ENCODE peak calls at places on chromosomes 12 and 14, in six cellular contexts. One of them, this sample, is unnamed.

GRCh38 chr14:87457727-87458126 is 535.3 kb downstream of the GALC start:
- DNase-seq in ureter: no peak
- DNase-seq in activated B cell treated with CpG ODN at 0.5 μM for 24 hours: no peak
- DNase-seq in NB4: peak
- DNase-seq in CD4-positive, alpha-beta memory T cell: no peak
- DNase-seq in activated CD4-positive, alpha-beta T cell treated with anti-CD3 and anti-CD28 coated beads, Interleukin-2, amount 10 ng/mL, durations not matched to agents 7 days and 5 days: no peak
- DNase-seq in this sample: no peak

GRCh38 chr14:55127491-55127951 is 1.5 kb upstream of the LGALS3 start:
- DNase-seq in activated CD4-positive, alpha-beta T cell treated with anti-CD3 and anti-CD28 coated beads, Interleukin-2, amount 10 ng/mL, durations not matched to agents 7 days and 5 days: no peak
- DNase-seq in CD4-positive, alpha-beta memory T cell: no peak
- DNase-seq in NB4: peak
- DNase-seq in ureter: no peak
- DNase-seq in activated B cell treated with CpG ODN at 0.5 μM for 24 hours: no peak
- DNase-seq in this sample: no peak

GRCh38 chr14:72588521-72588920 is 305.4 kb downstream of the DPF3 start:
- DNase-seq in activated CD4-positive, alpha-beta T cell treated with anti-CD3 and anti-CD28 coated beads, Interleukin-2, amount 10 ng/mL, durations not matched to agents 7 days and 5 days: no peak
- DNase-seq in CD4-positive, alpha-beta memory T cell: no peak
- DNase-seq in activated B cell treated with CpG ODN at 0.5 μM for 24 hours: no peak
- DNase-seq in ureter: no peak
- DNase-seq in NB4: no peak
- DNase-seq in this sample: no peak

GRCh38 chr14:92635031-92635430 is 113.4 kb downstream of the LGMN start:
- DNase-seq in ureter: no peak
- DNase-seq in activated CD4-positive, alpha-beta T cell treated with anti-CD3 and anti-CD28 coated beads, Interleukin-2, amount 10 ng/mL, durations not matched to agents 7 days and 5 days: no peak
- DNase-seq in activated B cell treated with CpG ODN at 0.5 μM for 24 hours: no peak
- DNase-seq in CD4-positive, alpha-beta memory T cell: no peak
- DNase-seq in NB4: no peak
- DNase-seq in this sample: no peak

GRCh38 chr12:113424915-113425823 is 3.0 kb downstream of the SDSL start:
- DNase-seq in CD4-positive, alpha-beta memory T cell: peak
- DNase-seq in activated B cell treated with CpG ODN at 0.5 μM for 24 hours: peak
- DNase-seq in ureter: no peak
- DNase-seq in NB4: peak
- DNase-seq in activated CD4-positive, alpha-beta T cell treated with anti-CD3 and anti-CD28 coated beads, Interleukin-2, amount 10 ng/mL, durations not matched to agents 7 days and 5 days: peak
- DNase-seq in this sample: peak

GRCh38 chr12:3700861-3701260 is 52.0 kb downstream of the CRACR2A start:
- DNase-seq in ureter: no peak
- DNase-seq in activated B cell treated with CpG ODN at 0.5 μM for 24 hours: no peak
- DNase-seq in activated CD4-positive, alpha-beta T cell treated with anti-CD3 and anti-CD28 coated beads, Interleukin-2, amount 10 ng/mL, durations not matched to agents 7 days and 5 days: no peak
- DNase-seq in NB4: no peak
- DNase-seq in CD4-positive, alpha-beta memory T cell: no peak
- DNase-seq in this sample: no peak

GRCh38 chr12:112035219-112035765 is 22.1 kb downstream of the ERP29 start:
- DNase-seq in activated CD4-positive, alpha-beta T cell treated with anti-CD3 and anti-CD28 coated beads, Interleukin-2, amount 10 ng/mL, durations not matched to agents 7 days and 5 days: no peak
- DNase-seq in CD4-positive, alpha-beta memory T cell: no peak
- DNase-seq in NB4: no peak
- DNase-seq in activated B cell treated with CpG ODN at 0.5 μM for 24 hours: no peak
- DNase-seq in ureter: no peak
- DNase-seq in this sample: no peak

GRCh38 chr12:113348849-113349536 is 9.4 kb upstream of the PLBD2 start:
- DNase-seq in activated B cell treated with CpG ODN at 0.5 μM for 24 hours: no peak
- DNase-seq in NB4: no peak
- DNase-seq in CD4-positive, alpha-beta memory T cell: no peak
- DNase-seq in activated CD4-positive, alpha-beta T cell treated with anti-CD3 and anti-CD28 coated beads, Interleukin-2, amount 10 ng/mL, durations not matched to agents 7 days and 5 days: no peak
- DNase-seq in ureter: no peak
- DNase-seq in this sample: no peak

GRCh38 chr12:61414470-61414869 is 845.7 kb upstream of the USP15 start:
- DNase-seq in ureter: no peak
- DNase-seq in CD4-positive, alpha-beta memory T cell: no peak
- DNase-seq in NB4: no peak
- DNase-seq in activated CD4-positive, alpha-beta T cell treated with anti-CD3 and anti-CD28 coated beads, Interleukin-2, amount 10 ng/mL, durations not matched to agents 7 days and 5 days: no peak
- DNase-seq in activated B cell treated with CpG ODN at 0.5 μM for 24 hours: no peak
- DNase-seq in this sample: peak

GRCh38 chr14:91473046-91473445 is 37.1 kb downstream of the PPP4R3A start:
- DNase-seq in activated CD4-positive, alpha-beta T cell treated with anti-CD3 and anti-CD28 coated beads, Interleukin-2, amount 10 ng/mL, durations not matched to agents 7 days and 5 days: no peak
- DNase-seq in ureter: no peak
- DNase-seq in NB4: no peak
- DNase-seq in activated B cell treated with CpG ODN at 0.5 μM for 24 hours: no peak
- DNase-seq in CD4-positive, alpha-beta memory T cell: no peak
- DNase-seq in this sample: no peak

GRCh38 chr12:56338643-56339422 is at the start of gene IL23A:
- DNase-seq in CD4-positive, alpha-beta memory T cell: peak
- DNase-seq in NB4: no peak
- DNase-seq in activated CD4-positive, alpha-beta T cell treated with anti-CD3 and anti-CD28 coated beads, Interleukin-2, amount 10 ng/mL, durations not matched to agents 7 days and 5 days: peak
- DNase-seq in ureter: no peak
- DNase-seq in activated B cell treated with CpG ODN at 0.5 μM for 24 hours: peak
- DNase-seq in this sample: peak

GRCh38 chr12:131895640-131896079 is 1.2 kb downstream of the ULK1 start:
- DNase-seq in CD4-positive, alpha-beta memory T cell: no peak
- DNase-seq in ureter: no peak
- DNase-seq in NB4: no peak
- DNase-seq in activated B cell treated with CpG ODN at 0.5 μM for 24 hours: no peak
- DNase-seq in activated CD4-positive, alpha-beta T cell treated with anti-CD3 and anti-CD28 coated beads, Interleukin-2, amount 10 ng/mL, durations not matched to agents 7 days and 5 days: peak
- DNase-seq in this sample: no peak

GRCh38 chr12:124305776-124306685 is 11.1 kb downstream of the RFLNA start:
- DNase-seq in activated CD4-positive, alpha-beta T cell treated with anti-CD3 and anti-CD28 coated beads, Interleukin-2, amount 10 ng/mL, durations not matched to agents 7 days and 5 days: no peak
- DNase-seq in activated B cell treated with CpG ODN at 0.5 μM for 24 hours: no peak
- DNase-seq in CD4-positive, alpha-beta memory T cell: no peak
- DNase-seq in ureter: no peak
- DNase-seq in NB4: no peak
- DNase-seq in this sample: no peak

GRCh38 chr12:82765971-82766705 is 79.4 kb downstream of the TMTC2 start:
- DNase-seq in activated B cell treated with CpG ODN at 0.5 μM for 24 hours: no peak
- DNase-seq in NB4: peak
- DNase-seq in activated CD4-positive, alpha-beta T cell treated with anti-CD3 and anti-CD28 coated beads, Interleukin-2, amount 10 ng/mL, durations not matched to agents 7 days and 5 days: no peak
- DNase-seq in CD4-positive, alpha-beta memory T cell: no peak
- DNase-seq in ureter: no peak
- DNase-seq in this sample: no peak

GRCh38 chr12:39044754-39045153 is 139.4 kb upstream of the CPNE8 start:
- DNase-seq in activated CD4-positive, alpha-beta T cell treated with anti-CD3 and anti-CD28 coated beads, Interleukin-2, amount 10 ng/mL, durations not matched to agents 7 days and 5 days: no peak
- DNase-seq in ureter: no peak
- DNase-seq in CD4-positive, alpha-beta memory T cell: no peak
- DNase-seq in activated B cell treated with CpG ODN at 0.5 μM for 24 hours: no peak
- DNase-seq in NB4: no peak
- DNase-seq in this sample: no peak

GRCh38 chr12:127272864-127273263 is 994.1 kb upstream of the TMEM132C start:
- DNase-seq in NB4: no peak
- DNase-seq in ureter: no peak
- DNase-seq in activated CD4-positive, alpha-beta T cell treated with anti-CD3 and anti-CD28 coated beads, Interleukin-2, amount 10 ng/mL, durations not matched to agents 7 days and 5 days: no peak
- DNase-seq in CD4-positive, alpha-beta memory T cell: no peak
- DNase-seq in activated B cell treated with CpG ODN at 0.5 μM for 24 hours: no peak
- DNase-seq in this sample: peak

GRCh38 chr12:94427520-94428381 is 31.9 kb downstream of the CEP83 start:
- DNase-seq in NB4: no peak
- DNase-seq in CD4-positive, alpha-beta memory T cell: no peak
- DNase-seq in activated B cell treated with CpG ODN at 0.5 μM for 24 hours: no peak
- DNase-seq in activated CD4-positive, alpha-beta T cell treated with anti-CD3 and anti-CD28 coated beads, Interleukin-2, amount 10 ng/mL, durations not matched to agents 7 days and 5 days: no peak
- DNase-seq in ureter: no peak
- DNase-seq in this sample: no peak

GRCh38 chr12:113535100-113535499 is 63.4 kb upstream of the LHX5 start:
- DNase-seq in CD4-positive, alpha-beta memory T cell: no peak
- DNase-seq in NB4: no peak
- DNase-seq in activated B cell treated with CpG ODN at 0.5 μM for 24 hours: no peak
- DNase-seq in activated CD4-positive, alpha-beta T cell treated with anti-CD3 and anti-CD28 coated beads, Interleukin-2, amount 10 ng/mL, durations not matched to agents 7 days and 5 days: no peak
- DNase-seq in ureter: no peak
- DNase-seq in this sample: no peak

GRCh38 chr12:41932470-41932991 is 212.1 kb downstream of the GXYLT1 start:
- DNase-seq in CD4-positive, alpha-beta memory T cell: no peak
- DNase-seq in activated CD4-positive, alpha-beta T cell treated with anti-CD3 and anti-CD28 coated beads, Interleukin-2, amount 10 ng/mL, durations not matched to agents 7 days and 5 days: no peak
- DNase-seq in ureter: peak
- DNase-seq in NB4: peak
- DNase-seq in activated B cell treated with CpG ODN at 0.5 μM for 24 hours: peak
- DNase-seq in this sample: peak

GRCh38 chr12:131940121-131940520 is 9.6 kb upstream of the EP400 start:
- DNase-seq in ureter: no peak
- DNase-seq in activated B cell treated with CpG ODN at 0.5 μM for 24 hours: no peak
- DNase-seq in NB4: no peak
- DNase-seq in CD4-positive, alpha-beta memory T cell: no peak
- DNase-seq in activated CD4-positive, alpha-beta T cell treated with anti-CD3 and anti-CD28 coated beads, Interleukin-2, amount 10 ng/mL, durations not matched to agents 7 days and 5 days: no peak
- DNase-seq in this sample: peak

GRCh38 chr12:45839917-45840316 is 110.4 kb downstream of the ARID2 start:
- DNase-seq in activated B cell treated with CpG ODN at 0.5 μM for 24 hours: no peak
- DNase-seq in CD4-positive, alpha-beta memory T cell: no peak
- DNase-seq in ureter: no peak
- DNase-seq in NB4: no peak
- DNase-seq in activated CD4-positive, alpha-beta T cell treated with anti-CD3 and anti-CD28 coated beads, Interleukin-2, amount 10 ng/mL, durations not matched to agents 7 days and 5 days: no peak
- DNase-seq in this sample: no peak

GRCh38 chr14:99333841-99334240 is 61.8 kb upstream of the BCL11B start:
- DNase-seq in NB4: no peak
- DNase-seq in ureter: no peak
- DNase-seq in activated B cell treated with CpG ODN at 0.5 μM for 24 hours: no peak
- DNase-seq in activated CD4-positive, alpha-beta T cell treated with anti-CD3 and anti-CD28 coated beads, Interleukin-2, amount 10 ng/mL, durations not matched to agents 7 days and 5 days: no peak
- DNase-seq in CD4-positive, alpha-beta memory T cell: no peak
- DNase-seq in this sample: no peak

GRCh38 chr12:107320929-107321618 is 227.7 kb upstream of the CRY1 start:
- DNase-seq in activated CD4-positive, alpha-beta T cell treated with anti-CD3 and anti-CD28 coated beads, Interleukin-2, amount 10 ng/mL, durations not matched to agents 7 days and 5 days: peak
- DNase-seq in ureter: peak
- DNase-seq in activated B cell treated with CpG ODN at 0.5 μM for 24 hours: no peak
- DNase-seq in CD4-positive, alpha-beta memory T cell: peak
- DNase-seq in NB4: peak
- DNase-seq in this sample: peak

GRCh38 chr12:45355750-45356149 is 139.9 kb downstream of the ANO6 start:
- DNase-seq in CD4-positive, alpha-beta memory T cell: no peak
- DNase-seq in NB4: no peak
- DNase-seq in ureter: no peak
- DNase-seq in activated CD4-positive, alpha-beta T cell treated with anti-CD3 and anti-CD28 coated beads, Interleukin-2, amount 10 ng/mL, durations not matched to agents 7 days and 5 days: no peak
- DNase-seq in activated B cell treated with CpG ODN at 0.5 μM for 24 hours: no peak
- DNase-seq in this sample: no peak

GRCh38 chr14:74882103-74882920 is 596 bp downstream of the DLST start:
- DNase-seq in NB4: peak
- DNase-seq in activated CD4-positive, alpha-beta T cell treated with anti-CD3 and anti-CD28 coated beads, Interleukin-2, amount 10 ng/mL, durations not matched to agents 7 days and 5 days: peak
- DNase-seq in activated B cell treated with CpG ODN at 0.5 μM for 24 hours: no peak
- DNase-seq in ureter: peak
- DNase-seq in CD4-positive, alpha-beta memory T cell: peak
- DNase-seq in this sample: peak

GRCh38 chr12:31647106-31647505 is 12.4 kb upstream of the ETFBKMT start:
- DNase-seq in activated CD4-positive, alpha-beta T cell treated with anti-CD3 and anti-CD28 coated beads, Interleukin-2, amount 10 ng/mL, durations not matched to agents 7 days and 5 days: no peak
- DNase-seq in CD4-positive, alpha-beta memory T cell: no peak
- DNase-seq in NB4: peak
- DNase-seq in activated B cell treated with CpG ODN at 0.5 μM for 24 hours: no peak
- DNase-seq in ureter: no peak
- DNase-seq in this sample: peak

GRCh38 chr14:60686865-60687264 is 37.3 kb downstream of the SIX4 start:
- DNase-seq in NB4: no peak
- DNase-seq in CD4-positive, alpha-beta memory T cell: no peak
- DNase-seq in ureter: no peak
- DNase-seq in activated B cell treated with CpG ODN at 0.5 μM for 24 hours: no peak
- DNase-seq in activated CD4-positive, alpha-beta T cell treated with anti-CD3 and anti-CD28 coated beads, Interleukin-2, amount 10 ng/mL, durations not matched to agents 7 days and 5 days: no peak
- DNase-seq in this sample: peak

GRCh38 chr12:18723752-18724151 is 14.1 kb downstream of the PLCZ1 start:
- DNase-seq in activated B cell treated with CpG ODN at 0.5 μM for 24 hours: no peak
- DNase-seq in CD4-positive, alpha-beta memory T cell: no peak
- DNase-seq in activated CD4-positive, alpha-beta T cell treated with anti-CD3 and anti-CD28 coated beads, Interleukin-2, amount 10 ng/mL, durations not matched to agents 7 days and 5 days: no peak
- DNase-seq in NB4: peak
- DNase-seq in ureter: no peak
- DNase-seq in this sample: peak

GRCh38 chr14:87066221-87066817 is 926.7 kb downstream of the GALC start:
- DNase-seq in activated CD4-positive, alpha-beta T cell treated with anti-CD3 and anti-CD28 coated beads, Interleukin-2, amount 10 ng/mL, durations not matched to agents 7 days and 5 days: no peak
- DNase-seq in NB4: peak
- DNase-seq in CD4-positive, alpha-beta memory T cell: no peak
- DNase-seq in ureter: no peak
- DNase-seq in activated B cell treated with CpG ODN at 0.5 μM for 24 hours: no peak
- DNase-seq in this sample: peak

GRCh38 chr12:28216016-28216415 is 25.8 kb downstream of the CCDC91 start:
- DNase-seq in CD4-positive, alpha-beta memory T cell: no peak
- DNase-seq in ureter: no peak
- DNase-seq in activated CD4-positive, alpha-beta T cell treated with anti-CD3 and anti-CD28 coated beads, Interleukin-2, amount 10 ng/mL, durations not matched to agents 7 days and 5 days: no peak
- DNase-seq in activated B cell treated with CpG ODN at 0.5 μM for 24 hours: no peak
- DNase-seq in NB4: no peak
- DNase-seq in this sample: no peak

GRCh38 chr12:33349791-33350190 is 89.8 kb downstream of the SYT10 start:
- DNase-seq in activated CD4-positive, alpha-beta T cell treated with anti-CD3 and anti-CD28 coated beads, Interleukin-2, amount 10 ng/mL, durations not matched to agents 7 days and 5 days: no peak
- DNase-seq in ureter: no peak
- DNase-seq in CD4-positive, alpha-beta memory T cell: no peak
- DNase-seq in NB4: no peak
- DNase-seq in activated B cell treated with CpG ODN at 0.5 μM for 24 hours: no peak
- DNase-seq in this sample: no peak

GRCh38 chr12:50110762-50111416 is 1.1 kb upstream of the COX14 start:
- DNase-seq in ureter: peak
- DNase-seq in CD4-positive, alpha-beta memory T cell: no peak
- DNase-seq in activated CD4-positive, alpha-beta T cell treated with anti-CD3 and anti-CD28 coated beads, Interleukin-2, amount 10 ng/mL, durations not matched to agents 7 days and 5 days: no peak
- DNase-seq in NB4: peak
- DNase-seq in activated B cell treated with CpG ODN at 0.5 μM for 24 hours: peak
- DNase-seq in this sample: peak

GRCh38 chr14:41380017-41380416 is 226.7 kb upstream of the LRFN5 start:
- DNase-seq in activated CD4-positive, alpha-beta T cell treated with anti-CD3 and anti-CD28 coated beads, Interleukin-2, amount 10 ng/mL, durations not matched to agents 7 days and 5 days: no peak
- DNase-seq in NB4: no peak
- DNase-seq in activated B cell treated with CpG ODN at 0.5 μM for 24 hours: no peak
- DNase-seq in CD4-positive, alpha-beta memory T cell: no peak
- DNase-seq in ureter: no peak
- DNase-seq in this sample: no peak

GRCh38 chr12:52364901-52365489 is 2.3 kb downstream of the KRT85 start:
- DNase-seq in NB4: no peak
- DNase-seq in activated CD4-positive, alpha-beta T cell treated with anti-CD3 and anti-CD28 coated beads, Interleukin-2, amount 10 ng/mL, durations not matched to agents 7 days and 5 days: no peak
- DNase-seq in activated B cell treated with CpG ODN at 0.5 μM for 24 hours: no peak
- DNase-seq in ureter: no peak
- DNase-seq in CD4-positive, alpha-beta memory T cell: no peak
- DNase-seq in this sample: no peak

GRCh38 chr14:103104654-103105511 is 10.4 kb downstream of the EXOC3L4 start:
- DNase-seq in NB4: peak
- DNase-seq in ureter: peak
- DNase-seq in activated B cell treated with CpG ODN at 0.5 μM for 24 hours: peak
- DNase-seq in CD4-positive, alpha-beta memory T cell: peak
- DNase-seq in activated CD4-positive, alpha-beta T cell treated with anti-CD3 and anti-CD28 coated beads, Interleukin-2, amount 10 ng/mL, durations not matched to agents 7 days and 5 days: peak
- DNase-seq in this sample: peak

GRCh38 chr14:91246051-91246852 is 1.7 kb upstream of the GPR68 start:
- DNase-seq in activated CD4-positive, alpha-beta T cell treated with anti-CD3 and anti-CD28 coated beads, Interleukin-2, amount 10 ng/mL, durations not matched to agents 7 days and 5 days: peak
- DNase-seq in CD4-positive, alpha-beta memory T cell: peak
- DNase-seq in activated B cell treated with CpG ODN at 0.5 μM for 24 hours: no peak
- DNase-seq in NB4: no peak
- DNase-seq in ureter: no peak
- DNase-seq in this sample: no peak